ENCODE peak calls at places on chromosomes 3 and 15, in four cellular contexts. One of them, this sample, is unnamed.

GRCh38 chr3:171459130-171459941 is 869 bp downstream of the TNIK start:
- DNase-seq in HepG2: no peak
- DNase-seq in GM12878: no peak
- DNase-seq in K562: peak
- DNase-seq in this sample: peak

GRCh38 chr3:192827208-192827607 is 90.4 kb downstream of the MB21D2 start:
- DNase-seq in HepG2: no peak
- DNase-seq in GM12878: no peak
- DNase-seq in K562: no peak
- DNase-seq in this sample: no peak

GRCh38 chr3:45907769-45908705 is 21.7 kb downstream of the CCR9 start:
- DNase-seq in HepG2: no peak
- DNase-seq in GM12878: no peak
- DNase-seq in K562: no peak
- DNase-seq in this sample: no peak

GRCh38 chr3:170585937-170586310 is at the start of gene SLC7A14:
- DNase-seq in HepG2: no peak
- DNase-seq in GM12878: no peak
- DNase-seq in K562: no peak
- DNase-seq in this sample: no peak

GRCh38 chr3:43105224-43105596 is 669 bp downstream of the POMGNT2 start:
- DNase-seq in HepG2: no peak
- DNase-seq in GM12878: no peak
- DNase-seq in K562: no peak
- DNase-seq in this sample: peak

GRCh38 chr3:114035146-114035545 is 21.2 kb downstream of the CCDC191 start:
- DNase-seq in HepG2: no peak
- DNase-seq in GM12878: no peak
- DNase-seq in K562: no peak
- DNase-seq in this sample: no peak

GRCh38 chr3:53850895-53851294 is 4.5 kb downstream of the IL17RB start:
- DNase-seq in HepG2: no peak
- DNase-seq in GM12878: no peak
- DNase-seq in K562: no peak
- DNase-seq in this sample: no peak

GRCh38 chr3:63809607-63810006 is 9.5 kb upstream of the C3orf49 start:
- DNase-seq in HepG2: peak
- DNase-seq in GM12878: no peak
- DNase-seq in K562: no peak
- DNase-seq in this sample: no peak

GRCh38 chr3:126083913-126084514 is at the start of gene SLC41A3:
- DNase-seq in HepG2: peak
- DNase-seq in GM12878: peak
- DNase-seq in K562: peak
- DNase-seq in this sample: peak

GRCh38 chr3:141241248-141242034 is 9.8 kb downstream of the PXYLP1 start:
- DNase-seq in HepG2: no peak
- DNase-seq in GM12878: no peak
- DNase-seq in K562: no peak
- DNase-seq in this sample: no peak

GRCh38 chr3:146382386-146382785 is 87.0 kb downstream of the PLSCR2 start:
- DNase-seq in HepG2: peak
- DNase-seq in GM12878: no peak
- DNase-seq in K562: no peak
- DNase-seq in this sample: peak

GRCh38 chr3:11508346-11509174 is 135.2 kb downstream of the VGLL4 start:
- DNase-seq in HepG2: no peak
- DNase-seq in GM12878: no peak
- DNase-seq in K562: no peak
- DNase-seq in this sample: no peak

GRCh38 chr15:67999320-68000100 is 54.6 kb upstream of the PIAS1 start:
- DNase-seq in HepG2: no peak
- DNase-seq in GM12878: no peak
- DNase-seq in K562: no peak
- DNase-seq in this sample: no peak

GRCh38 chr15:62324382-62324781 is 159.3 kb upstream of the C2CD4B start:
- DNase-seq in HepG2: no peak
- DNase-seq in GM12878: no peak
- DNase-seq in K562: no peak
- DNase-seq in this sample: no peak
- TF ChIP-seq FOXM1 in HepG2: no peak
- TF ChIP-seq FOXM1 in GM12878: no peak
- TF ChIP-seq FOXM1 in K562: no peak
- TF ChIP-seq FOXM1 in this sample: no peak

GRCh38 chr3:39573392-39573791 is 105.9 kb downstream of the MOBP start:
- DNase-seq in HepG2: no peak
- DNase-seq in GM12878: no peak
- DNase-seq in K562: no peak
- DNase-seq in this sample: no peak

GRCh38 chr3:39568508-39568907 is 101.0 kb downstream of the MOBP start:
- DNase-seq in HepG2: no peak
- DNase-seq in GM12878: no peak
- DNase-seq in K562: no peak
- DNase-seq in this sample: no peak

GRCh38 chr3:39569095-39569494 is 101.6 kb downstream of the MOBP start:
- DNase-seq in HepG2: no peak
- DNase-seq in GM12878: no peak
- DNase-seq in K562: no peak
- DNase-seq in this sample: no peak
- TF ChIP-seq TARDBP in HepG2: no peak
- TF ChIP-seq TARDBP in GM12878: no peak
- TF ChIP-seq TARDBP in K562: no peak
- TF ChIP-seq TARDBP in this sample: no peak

DNA sequence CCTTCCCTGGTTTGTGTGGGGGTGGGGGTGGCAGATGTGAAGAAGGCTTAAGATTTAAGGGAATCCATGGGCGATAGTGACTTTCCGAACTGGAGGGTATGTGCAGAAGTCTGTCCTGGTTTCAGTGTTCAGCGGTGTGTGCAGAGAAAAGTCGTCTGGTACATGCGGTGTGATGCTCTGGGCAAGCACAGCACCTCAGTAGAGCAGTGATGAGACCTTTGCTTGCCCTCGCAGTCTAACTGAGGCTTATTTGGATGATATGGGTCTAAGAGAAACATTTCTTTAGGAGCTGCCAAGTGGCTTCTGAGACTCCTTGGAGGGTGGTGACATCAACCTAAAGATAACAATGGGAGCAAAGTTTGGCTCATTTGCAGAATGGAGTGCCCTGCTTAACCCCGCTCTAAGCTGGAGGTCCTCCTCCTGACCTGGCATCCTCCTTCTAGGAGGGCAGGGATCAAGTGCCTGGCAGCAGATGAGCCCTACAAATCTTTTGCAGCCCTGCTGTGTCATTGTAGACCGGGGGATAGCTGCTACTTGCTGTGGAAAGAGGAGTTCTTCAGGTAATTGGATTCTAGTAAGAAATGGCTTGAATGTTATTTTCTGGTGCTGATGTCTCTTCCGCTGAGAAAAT is 228.1 kb upstream of the AZI2 start:
- DNase-seq in HepG2: no peak
- DNase-seq in GM12878: no peak
- DNase-seq in K562: no peak
- DNase-seq in this sample: peak
- TF ChIP-seq FOXM1 in HepG2: no peak
- TF ChIP-seq FOXM1 in GM12878: no peak
- TF ChIP-seq FOXM1 in K562: no peak
- TF ChIP-seq FOXM1 in this sample: no peak

GRCh38 chr15:42908538-42908937 is 12.0 kb downstream of the TTBK2 start:
- DNase-seq in HepG2: no peak
- DNase-seq in GM12878: no peak
- DNase-seq in K562: no peak
- DNase-seq in this sample: no peak
- TF ChIP-seq TARDBP in HepG2: no peak
- TF ChIP-seq TARDBP in GM12878: no peak
- TF ChIP-seq TARDBP in K562: no peak
- TF ChIP-seq TARDBP in this sample: no peak

GRCh38 chr15:73633991-73634495 is 854 bp upstream of the NPTN start:
- DNase-seq in HepG2: peak
- DNase-seq in GM12878: no peak
- DNase-seq in K562: no peak
- DNase-seq in this sample: no peak

GRCh38 chr15:73633111-73633990 is at the start of gene NPTN:
- DNase-seq in HepG2: peak
- DNase-seq in GM12878: peak
- DNase-seq in K562: peak
- DNase-seq in this sample: peak

GRCh38 chr15:73630796-73631471 is 2.3 kb downstream of the NPTN start:
- DNase-seq in HepG2: no peak
- DNase-seq in GM12878: no peak
- DNase-seq in K562: no peak
- DNase-seq in this sample: no peak

GRCh38 chr15:73631915-73632669 is 1.1 kb downstream of the NPTN start:
- DNase-seq in HepG2: no peak
- DNase-seq in GM12878: no peak
- DNase-seq in K562: peak
- DNase-seq in this sample: peak

DNA sequence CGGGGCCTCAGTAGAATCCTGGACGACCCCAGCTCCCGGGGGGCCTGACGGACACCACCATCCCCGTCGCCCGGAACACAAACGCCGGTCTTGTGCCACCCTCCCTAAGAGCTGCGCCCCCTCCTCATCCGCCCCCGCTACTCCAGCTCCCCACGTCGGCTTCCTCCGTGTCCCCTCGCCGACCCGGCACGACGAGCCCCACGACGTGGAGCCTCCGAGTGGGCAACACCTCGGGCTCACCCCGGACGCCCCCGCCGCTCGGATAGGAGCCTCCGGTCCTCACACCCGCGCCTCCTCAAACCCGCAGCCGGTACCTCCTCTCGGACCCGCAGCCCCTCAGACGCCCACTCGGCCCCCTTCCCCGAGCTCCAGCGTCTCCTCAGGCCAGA is 525 bp downstream of the NPTN start:
- DNase-seq in HepG2: no peak
- DNase-seq in GM12878: no peak
- DNase-seq in K562: no peak
- DNase-seq in this sample: no peak
- TF ChIP-seq FOXM1 in HepG2: no peak
- TF ChIP-seq FOXM1 in GM12878: no peak
- TF ChIP-seq FOXM1 in K562: no peak
- TF ChIP-seq FOXM1 in this sample: no peak

DNA sequence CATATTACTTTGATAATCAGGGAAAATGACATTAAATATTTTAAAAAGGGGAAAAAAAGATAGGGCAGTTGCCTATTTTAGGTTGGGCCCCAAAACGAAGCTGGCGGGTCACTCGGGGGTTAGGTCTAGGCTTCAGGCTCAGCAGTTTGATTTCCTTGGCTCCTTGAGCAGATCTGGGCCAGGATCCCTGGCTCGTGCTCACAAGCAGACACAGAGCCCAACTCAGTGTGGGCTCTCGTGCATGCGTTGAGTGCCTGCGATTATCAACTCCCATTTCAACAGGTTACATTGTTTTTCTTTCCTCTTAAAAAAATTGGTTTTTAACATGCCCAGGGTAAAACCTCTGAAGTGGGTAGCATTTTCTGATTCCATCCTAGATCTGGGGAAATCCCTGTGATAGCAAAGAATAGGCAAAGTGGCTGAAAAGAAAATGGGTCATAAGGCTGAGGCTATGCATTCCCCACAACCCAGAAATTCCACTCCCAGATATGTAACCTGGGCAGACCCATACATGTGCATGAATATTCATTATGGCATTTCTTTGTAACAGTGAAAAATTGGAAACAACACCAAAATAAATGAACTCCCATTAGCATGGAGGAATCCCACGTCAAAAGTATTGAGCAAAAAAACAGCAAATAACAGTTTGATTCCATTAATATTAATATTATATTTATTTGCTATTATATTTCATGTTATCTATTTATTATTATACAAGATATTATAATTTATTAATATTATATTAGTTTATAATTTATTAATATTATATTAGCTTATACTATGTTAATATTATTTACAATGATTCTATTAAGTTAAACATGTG is 27.8 kb downstream of the FAM43A start:
- DNase-seq in HepG2: no peak
- DNase-seq in GM12878: no peak
- DNase-seq in K562: no peak
- DNase-seq in this sample: no peak
- TF ChIP-seq TARDBP in HepG2: no peak
- TF ChIP-seq TARDBP in GM12878: no peak
- TF ChIP-seq TARDBP in K562: no peak
- TF ChIP-seq TARDBP in this sample: no peak

This sample was measured in HEK293T.